ENCODE peak calls at places on chromosomes 6 and 20, in six cellular contexts. H, I, E, Z, Q and O are unnamed samples.

GRCh38 chr20:50415516-50416268 is 94.5 kb upstream of the PTPN1 start:
- DNase-seq in H (no peak), I (no peak), E (no peak), Z (peak), Q (peak), O (no peak)

GRCh38 chr20:35093245-35093884 is 758 bp upstream of the TRPC4AP start:
- DNase-seq in H (no peak), I (no peak), E (peak), Z (no peak), Q (no peak), O (no peak)

GRCh38 chr6:116390571-116390970 is 19.8 kb downstream of the DSE start:
- DNase-seq in H (no peak), I (no peak), E (no peak), Z (no peak), Q (no peak), O (no peak)

GRCh38 chr20:5642155-5642981 is 107.8 kb upstream of the SHLD1 start:
- DNase-seq in H (no peak), I (no peak), E (no peak), Z (no peak), Q (no peak), O (no peak)

GRCh38 chr6:31961616-31962015 is 2.6 kb downstream of the SKIC2 start:
- DNase-seq in H (no peak), I (no peak), E (no peak), Z (no peak), Q (no peak), O (no peak)

GRCh38 chr20:62782149-62782892 is 14.0 kb upstream of the MRGBP start:
- DNase-seq in H (no peak), I (no peak), E (no peak), Z (no peak), Q (no peak), O (no peak)

GRCh38 chr6:12010635-12011275 is 1.4 kb upstream of the HIVEP1 start:
- DNase-seq in H (no peak), I (peak), E (peak), Z (peak), Q (no peak), O (peak)

GRCh38 chr20:36096404-36096799 is 58.1 kb upstream of the EPB41L1 start:
- DNase-seq in H (no peak), I (no peak), E (no peak), Z (no peak), Q (no peak), O (no peak)

GRCh38 chr20:4966826-4967751 is 34.2 kb downstream of the SLC23A2 start:
- DNase-seq in H (no peak), I (no peak), E (no peak), Z (no peak), Q (no peak), O (peak)

GRCh38 chr6:148251286-148251685 is 91.4 kb upstream of the SASH1 start:
- DNase-seq in H (no peak), I (no peak), E (no peak), Z (no peak), Q (no peak), O (no peak)